ENCODE peak calls at places on chromosomes 16 and 17, in five cellular contexts. A, E, P, S and D are unnamed samples.
A peak's percentile ranks its signal among the peaks of the same experiment; 100 is the strongest.

GRCh38 chr16:354971-355441 is 2.5 kb upstream of the AXIN1 start:
- DNase-seq in E (no peak), P (no peak), S (no peak), A (no peak), D (no peak)

GRCh38 chr16:85187002-85187401 is 74.7 kb upstream of the CIBAR2 start:
- DNase-seq in A (no peak), S (no peak), P (no peak), E (no peak), D (peak; percentile 77)

GRCh38 chr17:36899250-36900129 is 37.8 kb upstream of the LHX1 start:
- DNase-seq in S (no peak), A (no peak), E (no peak), P (no peak), D (no peak)

GRCh38 chr17:73308017-73308823 is 3.6 kb downstream of the CDC42EP4 start:
- DNase-seq in P (peak; percentile 96), E (peak; percentile 65), A (peak; percentile 82), S (peak; percentile 95), D (peak; percentile 74)

GRCh38 chr17:28372203-28372944 is 880 bp downstream of the SARM1 start:
- DNase-seq in P (no peak), E (no peak), S (no peak), A (no peak), D (no peak)

GRCh38 chr17:59366040-59366757 is 34.7 kb downstream of the YPEL2 start:
- DNase-seq in A (no peak), P (peak; percentile 28), S (peak; percentile 58), E (no peak), D (no peak)

GRCh38 chr17:49031965-49032928 is 35.1 kb downstream of the IGF2BP1 start:
- DNase-seq in P (peak; percentile 30), A (no peak), S (no peak), E (peak; percentile 27), D (peak; percentile 81)

GRCh38 chr16:27048316-27048715 is 18.4 kb upstream of the C16orf82 start:
- DNase-seq in P (no peak), S (no peak), A (no peak), E (no peak), D (no peak)

GRCh38 chr17:5583426-5584382 is 605 bp downstream of the NLRP1 start:
- DNase-seq in A (peak; percentile 70), S (no peak), E (no peak), P (peak; percentile 34), D (no peak)

DNA sequence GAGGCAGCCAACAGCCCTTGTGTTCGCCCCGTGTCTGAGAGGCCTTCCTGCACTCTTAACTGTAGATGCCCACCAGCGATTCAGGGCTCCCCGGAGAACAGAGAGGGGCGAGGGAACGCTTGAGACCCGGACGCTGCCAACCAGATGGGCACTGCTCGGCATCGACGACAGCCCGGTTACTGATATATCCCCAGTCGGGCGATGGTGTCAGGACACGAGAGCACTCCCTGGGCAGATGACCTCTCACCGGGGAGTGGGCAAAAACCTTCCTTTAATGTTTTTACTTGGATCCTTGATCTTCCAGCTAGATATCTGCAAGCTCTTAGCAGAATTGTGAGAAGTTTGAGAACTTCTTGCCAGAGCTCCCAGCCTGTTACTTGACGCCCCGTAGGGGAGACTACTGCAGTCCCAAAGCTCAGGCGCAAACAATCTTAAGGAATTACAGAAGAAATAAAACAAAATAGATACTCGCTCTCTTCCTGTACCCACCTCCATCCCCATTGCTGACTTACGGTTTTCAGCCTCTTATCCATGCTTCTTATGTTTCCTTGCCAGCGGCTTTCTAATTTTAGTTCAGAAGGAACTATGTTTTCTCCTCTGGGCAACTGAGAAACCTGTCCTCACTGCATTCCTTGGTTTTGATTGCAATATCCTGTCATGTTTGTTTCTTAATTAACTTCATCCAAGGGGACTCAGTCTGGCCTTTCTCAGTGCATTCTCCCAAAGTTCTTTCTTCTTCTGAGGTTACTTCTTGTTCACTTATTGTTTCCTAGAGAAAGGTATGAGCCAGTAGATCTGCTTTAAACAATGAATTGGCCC is 845 bp downstream of the SP2 start:
- DNase-seq in S (no peak), A (no peak), P (no peak), E (no peak), D (no peak)
- TF ChIP-seq POLR2A in S (no peak), A (no peak), P (no peak), E (no peak), D (no peak)

GRCh38 chr17:78174332-78174869 is 6.0 kb downstream of the SYNGR2 start:
- DNase-seq in E (peak; percentile 39), A (peak; percentile 91), P (peak; percentile 73), S (peak; percentile 95), D (no peak)
- TF ChIP-seq POLR2A in E (no peak), A (no peak), P (no peak), S (peak; percentile 70), D (no peak)

GRCh38 chr17:78726471-78727010 is 55.5 kb downstream of the CYTH1 start:
- DNase-seq in A (no peak), P (no peak), E (no peak), S (no peak), D (no peak)
- TF ChIP-seq POLR2A in A (no peak), P (no peak), E (no peak), S (no peak), D (no peak)

GRCh38 chr17:68589086-68589485 is 12.1 kb downstream of the FAM20A start:
- DNase-seq in A (no peak), E (no peak), S (no peak), P (no peak), D (no peak)
- TF ChIP-seq POLR2A in A (no peak), E (no peak), S (no peak), P (no peak), D (no peak)

DNA sequence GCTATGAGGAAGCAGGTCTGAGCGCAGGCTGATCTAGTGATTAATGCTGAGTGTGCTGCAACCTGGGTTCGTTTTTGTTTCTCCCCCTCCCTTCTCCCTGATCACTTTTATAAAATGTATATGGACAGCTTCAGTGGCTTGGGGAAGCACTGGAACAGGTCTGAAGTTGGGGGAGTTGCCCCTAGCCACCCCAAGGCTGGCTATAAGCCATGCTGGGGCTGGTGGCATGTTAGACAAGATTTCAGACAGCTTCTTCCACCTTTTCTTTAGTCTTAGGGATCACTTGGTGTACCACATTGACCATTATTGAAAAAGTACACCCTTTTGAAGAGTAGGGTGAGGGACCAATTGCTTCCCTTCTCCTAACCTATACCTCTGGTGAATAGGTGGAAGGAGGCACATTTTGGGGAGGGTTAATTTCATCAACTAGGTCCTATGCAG is 3.8 kb upstream of the VAC14 start:
- DNase-seq in E (no peak), S (no peak), P (no peak), A (no peak), D (peak; percentile 27)
- TF ChIP-seq POLR2A in E (no peak), S (no peak), P (no peak), A (no peak), D (no peak)

DNA sequence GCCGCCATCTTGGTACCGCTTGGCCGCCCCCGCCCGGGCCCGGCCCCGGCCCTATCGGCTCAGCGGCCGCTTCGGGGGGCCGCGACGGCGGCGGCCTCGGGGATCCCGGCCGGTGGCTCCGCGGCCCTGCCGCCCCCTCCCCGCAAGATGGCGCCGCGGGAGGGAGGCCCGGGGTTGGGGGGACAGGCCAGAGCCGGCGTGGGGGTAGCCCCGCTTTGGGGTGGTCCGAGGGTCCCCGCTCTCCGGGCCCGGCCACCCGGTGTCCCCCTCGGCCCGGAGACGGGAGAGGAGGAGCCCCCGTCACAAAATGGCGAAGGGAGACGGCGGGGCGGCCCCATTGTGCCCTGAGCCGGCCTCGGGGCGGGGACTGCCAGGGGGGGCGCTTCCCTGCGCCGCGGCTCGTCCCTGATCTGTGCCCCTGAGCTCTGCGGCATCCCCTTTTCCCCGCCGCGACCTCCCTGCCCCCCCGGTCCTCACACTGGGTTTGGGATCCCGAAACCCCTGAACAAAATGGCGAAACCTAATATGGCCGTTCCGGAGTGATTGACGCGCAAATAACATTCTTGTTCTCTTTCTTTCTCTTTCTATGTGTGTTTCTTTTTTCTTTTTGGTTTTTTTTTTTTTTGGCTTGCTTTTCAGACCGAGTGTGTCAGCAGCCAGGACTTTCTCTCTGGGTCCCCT is 978 bp downstream of the HAPSTR1 start:
- DNase-seq in P (peak; percentile 34), A (peak; percentile 72), E (no peak), S (peak; percentile 75), D (no peak)
- TF ChIP-seq POLR2A in P (no peak), A (no peak), E (peak; percentile 16), S (no peak), D (no peak)

GRCh38 chr16:31179153-31179746 is 689 bp upstream of the FUS start:
- DNase-seq in A (no peak), P (no peak), S (no peak), E (no peak), D (no peak)
- TF ChIP-seq POLR2A in A (peak; percentile 10), P (peak; percentile 25), S (no peak), E (no peak), D (peak; percentile 74)

GRCh38 chr17:70217571-70217970 is 48.2 kb downstream of the KCNJ2 start:
- DNase-seq in A (no peak), P (no peak), S (no peak), E (no peak), D (no peak)
- TF ChIP-seq POLR2A in A (no peak), P (no peak), S (no peak), E (no peak), D (no peak)

GRCh38 chr17:61470530-61471136 is 18.4 kb downstream of the TBX4 start:
- DNase-seq in P (no peak), S (no peak), E (no peak), A (no peak), D (no peak)

GRCh38 chr17:61469474-61469873 is 17.3 kb downstream of the TBX4 start:
- DNase-seq in S (no peak), E (no peak), A (no peak), P (no peak), D (no peak)

GRCh38 chr17:61467416-61468262 is 15.4 kb downstream of the TBX4 start:
- DNase-seq in E (no peak), S (peak; percentile 51), P (no peak), A (no peak), D (peak; percentile 79)

GRCh38 chr17:61468263-61468907 is 16.2 kb downstream of the TBX4 start:
- DNase-seq in E (no peak), A (no peak), S (no peak), P (no peak), D (no peak)

GRCh38 chr17:61469949-61470348 is 17.7 kb downstream of the TBX4 start:
- DNase-seq in S (no peak), A (no peak), P (no peak), E (no peak), D (no peak)
- TF ChIP-seq POLR2A in S (no peak), A (no peak), P (no peak), E (no peak), D (no peak)

GRCh38 chr17:45341389-45342158 is 24.8 kb upstream of the MAP3K14 start:
- DNase-seq in S (peak; percentile 60), E (peak; percentile 59), A (peak; percentile 70), P (peak; percentile 69), D (peak; percentile 95)
- TF ChIP-seq POLR2A in S (no peak), E (no peak), A (no peak), P (no peak), D (peak; percentile 96)